ENCODE peak calls at places on chromosomes 16 and 17, in five cellular contexts. One of them, this sample, is unnamed.

GRCh38 chr17:41547921-41548843 is 20.1 kb upstream of the KRT19 start:
- DNase-seq in A549: peak; percentile 95
- DNase-seq in psoas muscle: peak; percentile 51
- DNase-seq in AG04449: peak; percentile 95
- DNase-seq in CD8-positive, alpha-beta T cell: no peak
- DNase-seq in this sample: peak; percentile 98

GRCh38 chr16:27779719-27780161 is 229.8 kb downstream of the KATNIP start:
- DNase-seq in A549: peak; percentile 33
- DNase-seq in psoas muscle: peak; percentile 49
- DNase-seq in AG04449: no peak
- DNase-seq in CD8-positive, alpha-beta T cell: no peak
- DNase-seq in this sample: no peak

GRCh38 chr17:70473049-70473448 is 303.7 kb downstream of the KCNJ2 start:
- DNase-seq in A549: no peak
- DNase-seq in psoas muscle: no peak
- DNase-seq in AG04449: no peak
- DNase-seq in CD8-positive, alpha-beta T cell: no peak
- DNase-seq in this sample: no peak

GRCh38 chr17:42194133-42194899 is at the start of gene GHDC:
- DNase-seq in A549: peak; percentile 83
- DNase-seq in psoas muscle: peak; percentile 83
- DNase-seq in AG04449: peak; percentile 10
- DNase-seq in CD8-positive, alpha-beta T cell: peak; percentile 73
- DNase-seq in this sample: no peak

GRCh38 chr17:45171338-45172231 is 9.9 kb downstream of the HEXIM2 start:
- DNase-seq in A549: peak; percentile 96
- DNase-seq in psoas muscle: peak; percentile 53
- DNase-seq in AG04449: no peak
- DNase-seq in CD8-positive, alpha-beta T cell: no peak
- DNase-seq in this sample: peak; percentile 53

GRCh38 chr17:64147110-64148016 is 17.4 kb upstream of the ERN1 start:
- DNase-seq in A549: peak; percentile 37
- DNase-seq in psoas muscle: no peak
- DNase-seq in AG04449: no peak
- DNase-seq in CD8-positive, alpha-beta T cell: no peak
- DNase-seq in this sample: no peak

GRCh38 chr17:28101919-28102318 is 59.4 kb downstream of the NLK start:
- DNase-seq in A549: no peak
- DNase-seq in psoas muscle: no peak
- DNase-seq in AG04449: no peak
- DNase-seq in CD8-positive, alpha-beta T cell: no peak
- DNase-seq in this sample: no peak

GRCh38 chr17:81329279-81329926 is 34.3 kb upstream of the SLC38A10 start:
- DNase-seq in A549: peak; percentile 93
- DNase-seq in psoas muscle: peak; percentile 95
- DNase-seq in AG04449: peak; percentile 56
- DNase-seq in CD8-positive, alpha-beta T cell: no peak
- DNase-seq in this sample: peak; percentile 83

GRCh38 chr17:7021993-7022778 is 664 bp upstream of the BCL6B start:
- DNase-seq in A549: peak; percentile 78
- DNase-seq in psoas muscle: peak; percentile 87
- DNase-seq in AG04449: no peak
- DNase-seq in CD8-positive, alpha-beta T cell: peak; percentile 69
- DNase-seq in this sample: no peak

GRCh38 chr17:44607836-44608690 is 48.2 kb upstream of the MEIOC start:
- DNase-seq in A549: no peak
- DNase-seq in psoas muscle: no peak
- DNase-seq in AG04449: no peak
- DNase-seq in CD8-positive, alpha-beta T cell: no peak
- DNase-seq in this sample: peak; percentile 22

GRCh38 chr17:12918132-12918531 is 99.7 kb downstream of the ELAC2 start:
- DNase-seq in A549: no peak
- DNase-seq in psoas muscle: no peak
- DNase-seq in AG04449: no peak
- DNase-seq in CD8-positive, alpha-beta T cell: no peak
- DNase-seq in this sample: no peak

DNA sequence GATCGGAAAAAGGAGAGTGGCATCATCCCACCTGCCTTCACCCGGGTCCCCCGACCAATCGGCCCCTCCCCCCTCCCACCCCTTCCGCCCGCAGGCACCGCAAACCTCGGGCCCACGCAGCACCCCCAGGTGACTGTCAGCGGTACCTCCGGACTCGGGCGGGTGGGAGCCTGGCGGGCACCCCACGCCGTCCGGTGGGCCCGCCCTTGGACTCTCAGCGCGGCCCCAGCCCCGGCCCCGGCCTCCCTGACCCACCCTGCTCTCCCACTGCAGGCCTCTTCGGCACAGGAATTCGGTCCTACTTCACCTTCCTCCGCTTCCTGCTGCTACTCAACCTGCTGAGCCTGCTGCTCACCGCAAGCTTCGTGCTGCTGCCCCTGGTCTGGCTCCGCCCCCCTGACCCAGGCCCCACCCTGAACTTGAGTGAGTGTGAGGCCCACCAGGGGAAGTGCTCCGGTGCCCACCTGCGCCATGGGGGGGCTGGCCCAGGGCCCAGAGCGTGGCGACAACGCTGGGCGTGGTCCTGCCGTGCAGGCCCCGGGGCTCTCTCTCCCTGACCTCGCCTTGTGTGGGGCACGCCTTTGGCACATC is 1.6 kb downstream of the TMC8 start:
- DNase-seq in A549: no peak
- DNase-seq in psoas muscle: no peak
- DNase-seq in AG04449: no peak
- DNase-seq in CD8-positive, alpha-beta T cell: peak; percentile 67
- DNase-seq in this sample: no peak
- H3K4me3 ChIP-seq in A549: no peak overlapping the region
- H3K4me3 ChIP-seq in psoas muscle: peak overlapping the region; percentile 49
- H3K4me3 ChIP-seq in AG04449: no peak overlapping the region
- H3K4me3 ChIP-seq in CD8-positive, alpha-beta T cell: peak overlapping the region; percentile 95
- H3K4me3 ChIP-seq in this sample: no peak overlapping the region

GRCh38 chr16:23132921-23133532 is 16.2 kb downstream of the USP31 start:
- DNase-seq in A549: no peak
- DNase-seq in psoas muscle: no peak
- DNase-seq in AG04449: no peak
- DNase-seq in CD8-positive, alpha-beta T cell: no peak
- DNase-seq in this sample: peak; percentile 30
- H3K4me3 ChIP-seq in A549: no peak overlapping the region
- H3K4me3 ChIP-seq in psoas muscle: peak overlapping the region; percentile 43
- H3K4me3 ChIP-seq in AG04449: peak overlapping the region; percentile 43
- H3K4me3 ChIP-seq in CD8-positive, alpha-beta T cell: no peak overlapping the region
- H3K4me3 ChIP-seq in this sample: peak overlapping the region; percentile 25

DNA sequence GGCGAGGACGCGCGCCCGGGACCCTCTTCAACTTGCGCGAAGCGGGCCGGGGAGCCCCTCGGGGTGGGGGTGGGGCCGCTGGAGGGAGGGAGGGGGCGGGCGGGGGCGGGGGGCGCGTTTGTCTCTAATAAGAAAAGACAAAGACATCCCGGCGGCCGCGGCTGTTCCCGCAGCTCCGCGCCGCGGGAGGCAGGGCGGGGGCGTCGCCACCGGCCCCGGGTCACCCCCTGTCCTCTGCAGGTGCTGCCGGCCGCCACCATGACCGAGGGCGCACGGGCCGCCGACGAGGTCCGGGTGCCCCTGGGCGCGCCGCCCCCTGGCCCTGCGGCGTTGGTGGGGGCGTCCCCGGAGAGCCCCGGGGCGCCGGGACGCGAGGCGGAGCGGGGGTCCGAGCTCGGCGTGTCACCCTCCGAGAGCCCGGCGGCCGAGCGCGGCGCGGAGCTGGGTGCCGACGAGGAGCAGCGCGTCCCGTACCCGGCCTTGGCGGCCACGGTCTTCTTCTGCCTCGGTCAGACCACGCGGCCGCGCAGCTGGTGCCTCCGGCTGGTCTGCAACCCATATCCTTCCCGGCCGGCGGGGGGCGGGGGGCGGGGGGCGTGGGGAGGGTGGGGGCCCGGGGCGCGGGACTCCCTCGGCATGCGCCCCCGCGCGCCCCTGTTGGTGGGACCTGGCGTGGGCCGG is 714 bp downstream of the CACNA1H start:
- DNase-seq in A549: no peak
- DNase-seq in psoas muscle: no peak
- DNase-seq in AG04449: no peak
- DNase-seq in CD8-positive, alpha-beta T cell: no peak
- DNase-seq in this sample: no peak
- H3K4me3 ChIP-seq in A549: peak overlapping the region; percentile 53
- H3K4me3 ChIP-seq in psoas muscle: peak overlapping the region; percentile 43
- H3K4me3 ChIP-seq in AG04449: no peak overlapping the region
- H3K4me3 ChIP-seq in CD8-positive, alpha-beta T cell: no peak overlapping the region
- H3K4me3 ChIP-seq in this sample: peak overlapping the region; percentile 43

GRCh38 chr17:52923658-52924057 is 765.1 kb upstream of the CA10 start:
- DNase-seq in A549: no peak
- DNase-seq in psoas muscle: no peak
- DNase-seq in AG04449: no peak
- DNase-seq in CD8-positive, alpha-beta T cell: no peak
- DNase-seq in this sample: no peak
- H3K4me3 ChIP-seq in A549: no peak overlapping the region
- H3K4me3 ChIP-seq in psoas muscle: no peak overlapping the region
- H3K4me3 ChIP-seq in AG04449: no peak overlapping the region
- H3K4me3 ChIP-seq in CD8-positive, alpha-beta T cell: no peak overlapping the region
- H3K4me3 ChIP-seq in this sample: no peak overlapping the region

GRCh38 chr17:2090210-2090641 is 35.3 kb downstream of the HIC1 start:
- DNase-seq in A549: no peak
- DNase-seq in psoas muscle: no peak
- DNase-seq in AG04449: no peak
- DNase-seq in CD8-positive, alpha-beta T cell: no peak
- DNase-seq in this sample: no peak
- H3K4me3 ChIP-seq in A549: no peak overlapping the region
- H3K4me3 ChIP-seq in psoas muscle: peak overlapping the region; percentile 48
- H3K4me3 ChIP-seq in AG04449: no peak overlapping the region
- H3K4me3 ChIP-seq in CD8-positive, alpha-beta T cell: peak overlapping the region; percentile 55
- H3K4me3 ChIP-seq in this sample: no peak overlapping the region

DNA sequence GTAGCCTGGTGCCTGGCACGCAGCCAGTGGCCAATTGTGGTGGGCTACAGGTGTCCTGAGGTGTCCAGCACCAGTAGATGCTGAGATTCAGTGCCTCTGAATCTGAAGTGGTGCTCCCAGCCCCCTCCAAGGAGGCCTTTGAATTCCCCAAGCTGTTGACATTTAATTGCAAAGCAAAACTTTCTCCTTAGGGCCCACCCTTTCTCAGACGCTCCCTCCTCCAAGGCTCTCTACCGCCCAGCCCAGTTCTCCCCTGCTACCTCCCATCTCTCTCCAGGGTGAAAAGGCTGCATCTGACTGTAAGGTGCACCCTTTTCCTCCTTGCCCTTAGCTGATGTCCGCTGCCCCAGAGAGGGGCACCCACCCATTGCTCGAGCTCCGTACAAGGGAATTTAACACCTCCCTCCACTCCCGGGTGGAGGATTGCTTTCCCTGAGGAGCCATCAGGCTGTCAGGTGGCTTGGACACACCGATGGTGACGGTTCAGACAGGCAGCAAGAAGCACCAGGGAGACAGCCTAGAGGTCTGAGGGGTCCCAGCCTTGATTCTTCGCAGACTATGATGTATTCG is 1.7 kb downstream of the BEAN1 start:
- DNase-seq in A549: no peak
- DNase-seq in psoas muscle: no peak
- DNase-seq in AG04449: no peak
- DNase-seq in CD8-positive, alpha-beta T cell: no peak
- DNase-seq in this sample: no peak
- H3K4me3 ChIP-seq in A549: no peak overlapping the region
- H3K4me3 ChIP-seq in psoas muscle: no peak overlapping the region
- H3K4me3 ChIP-seq in AG04449: no peak overlapping the region
- H3K4me3 ChIP-seq in CD8-positive, alpha-beta T cell: no peak overlapping the region
- H3K4me3 ChIP-seq in this sample: no peak overlapping the region

DNA sequence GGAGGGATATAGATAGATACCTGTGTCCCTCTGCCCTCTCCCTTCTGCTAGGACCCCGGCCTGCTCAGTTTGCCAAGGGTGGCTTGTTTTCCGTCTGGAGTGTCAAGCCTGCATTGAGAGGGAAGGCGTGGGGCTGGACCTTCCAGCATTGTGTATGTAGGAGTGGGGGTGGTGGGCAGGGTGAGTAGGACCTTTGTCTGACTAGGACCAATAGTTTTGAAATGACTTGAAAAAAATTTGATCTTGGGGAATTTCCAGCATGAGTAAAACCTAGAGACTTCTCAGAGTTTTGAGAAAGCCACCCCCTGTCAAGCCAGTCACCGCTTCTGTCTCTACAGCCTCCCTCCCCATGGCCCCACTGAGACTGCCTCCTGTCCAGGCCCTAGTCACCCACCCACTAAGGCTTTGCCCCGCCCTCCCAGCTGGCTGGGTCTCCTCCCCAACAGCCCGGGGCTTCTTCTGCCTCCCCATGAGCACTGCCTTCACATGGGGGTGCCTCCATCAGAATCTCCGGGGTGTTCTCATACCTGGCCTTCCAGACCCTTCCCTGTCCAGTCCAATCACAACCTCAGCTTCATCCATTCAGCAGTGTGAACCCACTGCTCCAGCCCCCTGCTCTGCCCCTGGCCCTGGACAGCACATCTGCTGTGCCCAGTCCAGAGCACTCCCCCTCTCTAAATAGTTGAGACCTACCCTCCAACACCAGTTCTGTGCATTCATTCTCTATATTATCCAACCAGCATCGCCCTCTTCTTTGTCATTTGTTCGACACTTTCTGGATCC is 207.0 kb downstream of the MSI2 start:
- DNase-seq in A549: peak; percentile 61
- DNase-seq in psoas muscle: no peak
- DNase-seq in AG04449: peak; percentile 74
- DNase-seq in CD8-positive, alpha-beta T cell: no peak
- DNase-seq in this sample: no peak
- H3K4me3 ChIP-seq in A549: no peak overlapping the region
- H3K4me3 ChIP-seq in psoas muscle: no peak overlapping the region
- H3K4me3 ChIP-seq in AG04449: no peak overlapping the region
- H3K4me3 ChIP-seq in CD8-positive, alpha-beta T cell: no peak overlapping the region
- H3K4me3 ChIP-seq in this sample: no peak overlapping the region

DNA sequence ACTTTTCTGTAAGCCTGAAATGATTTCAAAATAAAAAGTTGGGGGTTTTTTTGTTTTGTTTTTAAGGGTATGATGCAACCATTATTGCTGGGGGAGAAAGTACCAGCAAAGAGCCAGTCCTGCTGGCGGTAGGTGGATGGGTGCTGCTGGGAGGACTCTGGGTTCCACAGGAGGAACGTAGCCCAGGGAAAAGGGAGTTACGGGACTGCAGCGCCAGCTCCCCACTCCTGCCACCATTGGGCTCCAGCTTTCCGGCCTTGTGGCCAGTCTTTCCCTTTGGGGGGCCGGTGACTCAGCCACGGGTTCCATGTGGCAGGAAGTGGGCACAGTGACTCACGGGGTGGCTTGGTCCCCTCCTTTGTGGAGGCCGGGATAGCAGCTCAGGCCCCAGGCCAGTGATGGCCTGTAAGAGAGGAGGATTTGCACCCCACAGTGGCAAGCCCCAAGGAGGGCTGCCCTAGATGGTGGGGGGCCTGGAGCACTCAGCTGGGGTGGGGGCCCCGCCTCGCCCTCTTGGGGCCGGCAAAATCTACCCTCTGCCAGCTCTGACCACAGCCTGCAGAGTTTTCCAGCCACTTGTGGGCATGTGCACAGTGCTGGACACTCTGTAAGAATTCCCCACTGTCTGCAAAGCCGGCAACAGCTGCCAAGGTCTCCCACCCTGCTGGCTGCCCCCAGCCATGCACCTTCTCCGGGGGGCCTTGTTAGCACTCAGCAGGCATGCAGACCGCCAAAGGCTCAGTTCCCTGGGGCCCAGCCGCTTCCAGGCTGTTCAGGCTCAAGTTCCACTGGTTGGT is 30.4 kb downstream of the SOCS3 start:
- DNase-seq in A549: peak; percentile 55
- DNase-seq in psoas muscle: no peak
- DNase-seq in AG04449: no peak
- DNase-seq in CD8-positive, alpha-beta T cell: peak; percentile 20
- DNase-seq in this sample: no peak
- H3K4me3 ChIP-seq in A549: no peak overlapping the region
- H3K4me3 ChIP-seq in psoas muscle: no peak overlapping the region
- H3K4me3 ChIP-seq in AG04449: no peak overlapping the region
- H3K4me3 ChIP-seq in CD8-positive, alpha-beta T cell: no peak overlapping the region
- H3K4me3 ChIP-seq in this sample: no peak overlapping the region